ENCODE peak calls at places on chromosomes 6 and 20, in four cellular contexts. One of them, this sample, is unnamed.

GRCh38 chr6:169854083-169854725 is 102.8 kb downstream of the ERMARD start:
- DNase-seq in fibroblast of mammary gland: no peak
- DNase-seq in PC-9: no peak
- DNase-seq in GM23338: no peak
- DNase-seq in this sample: no peak

GRCh38 chr20:62624325-62624690 is 18.0 kb upstream of the SLCO4A1 start:
- DNase-seq in fibroblast of mammary gland: no peak
- DNase-seq in PC-9: no peak
- DNase-seq in GM23338: peak; percentile 20
- DNase-seq in this sample: no peak

GRCh38 chr20:36336838-36337478 is 30.8 kb downstream of the DLGAP4 start:
- DNase-seq in fibroblast of mammary gland: no peak
- DNase-seq in PC-9: no peak
- DNase-seq in GM23338: no peak
- DNase-seq in this sample: no peak

GRCh38 chr20:38073307-38074010 is 39.9 kb downstream of the RPRD1B start:
- DNase-seq in fibroblast of mammary gland: peak; percentile 98
- DNase-seq in PC-9: peak; percentile 80
- DNase-seq in GM23338: peak; percentile 86
- DNase-seq in this sample: no peak

GRCh38 chr6:79570129-79570801 is 33.0 kb upstream of the LCA5 start:
- DNase-seq in fibroblast of mammary gland: peak; percentile 49
- DNase-seq in PC-9: peak; percentile 95
- DNase-seq in GM23338: peak; percentile 92
- DNase-seq in this sample: no peak

GRCh38 chr20:59560588-59561227 is 43.6 kb upstream of the PHACTR3 start:
- DNase-seq in fibroblast of mammary gland: peak; percentile 23
- DNase-seq in PC-9: no peak
- DNase-seq in GM23338: peak; percentile 73
- DNase-seq in this sample: no peak

GRCh38 chr6:142899101-142899760 is 45.7 kb downstream of the HIVEP2 start:
- DNase-seq in fibroblast of mammary gland: peak; percentile 69
- DNase-seq in PC-9: no peak
- DNase-seq in GM23338: no peak
- DNase-seq in this sample: no peak

GRCh38 chr6:149862901-149863595 is 1.1 kb downstream of the LRP11 start:
- DNase-seq in fibroblast of mammary gland: peak; percentile 50
- DNase-seq in PC-9: peak; percentile 89
- DNase-seq in GM23338: peak; percentile 71
- DNase-seq in this sample: peak; percentile 83

GRCh38 chr6:134932121-134932520 is 17.8 kb downstream of the ALDH8A1 start:
- DNase-seq in fibroblast of mammary gland: no peak
- DNase-seq in PC-9: no peak
- DNase-seq in GM23338: no peak
- DNase-seq in this sample: no peak

GRCh38 chr20:17655286-17655651 is 26.8 kb downstream of the RRBP1 start:
- DNase-seq in fibroblast of mammary gland: no peak
- DNase-seq in PC-9: no peak
- DNase-seq in GM23338: peak; percentile 50
- DNase-seq in this sample: no peak

GRCh38 chr6:4210619-4211419 is 75.4 kb upstream of the ECI2 start:
- DNase-seq in fibroblast of mammary gland: peak; percentile 67
- DNase-seq in PC-9: no peak
- DNase-seq in GM23338: peak; percentile 86
- DNase-seq in this sample: peak; percentile 13

GRCh38 chr6:83958250-83958685 is 75.3 kb upstream of the MRAP2 start:
- DNase-seq in fibroblast of mammary gland: peak; percentile 6
- DNase-seq in PC-9: no peak
- DNase-seq in GM23338: no peak
- DNase-seq in this sample: no peak

GRCh38 chr6:100568255-100568654 is 103.5 kb upstream of the SIM1 start:
- DNase-seq in fibroblast of mammary gland: no peak
- DNase-seq in PC-9: no peak
- DNase-seq in GM23338: no peak
- DNase-seq in this sample: no peak

GRCh38 chr6:81938014-81938761 is 185.7 kb upstream of the TENT5A start:
- DNase-seq in fibroblast of mammary gland: peak; percentile 98
- DNase-seq in PC-9: peak; percentile 91
- DNase-seq in GM23338: no peak
- DNase-seq in this sample: no peak

GRCh38 chr20:59253325-59253724 is 47.1 kb upstream of the EDN3 start:
- DNase-seq in fibroblast of mammary gland: no peak
- DNase-seq in PC-9: no peak
- DNase-seq in GM23338: no peak
- DNase-seq in this sample: no peak

GRCh38 chr6:111551521-111552231 is 54.0 kb downstream of the TRAF3IP2 start:
- DNase-seq in fibroblast of mammary gland: no peak
- DNase-seq in PC-9: peak; percentile 69
- DNase-seq in GM23338: no peak
- DNase-seq in this sample: peak; percentile 97
- H3K4me3 ChIP-seq in fibroblast of mammary gland: no peak overlapping the region
- H3K4me3 ChIP-seq in PC-9: no peak overlapping the region
- H3K4me3 ChIP-seq in GM23338: peak overlapping the region; percentile 31
- H3K4me3 ChIP-seq in this sample: peak overlapping the region; percentile 23

DNA sequence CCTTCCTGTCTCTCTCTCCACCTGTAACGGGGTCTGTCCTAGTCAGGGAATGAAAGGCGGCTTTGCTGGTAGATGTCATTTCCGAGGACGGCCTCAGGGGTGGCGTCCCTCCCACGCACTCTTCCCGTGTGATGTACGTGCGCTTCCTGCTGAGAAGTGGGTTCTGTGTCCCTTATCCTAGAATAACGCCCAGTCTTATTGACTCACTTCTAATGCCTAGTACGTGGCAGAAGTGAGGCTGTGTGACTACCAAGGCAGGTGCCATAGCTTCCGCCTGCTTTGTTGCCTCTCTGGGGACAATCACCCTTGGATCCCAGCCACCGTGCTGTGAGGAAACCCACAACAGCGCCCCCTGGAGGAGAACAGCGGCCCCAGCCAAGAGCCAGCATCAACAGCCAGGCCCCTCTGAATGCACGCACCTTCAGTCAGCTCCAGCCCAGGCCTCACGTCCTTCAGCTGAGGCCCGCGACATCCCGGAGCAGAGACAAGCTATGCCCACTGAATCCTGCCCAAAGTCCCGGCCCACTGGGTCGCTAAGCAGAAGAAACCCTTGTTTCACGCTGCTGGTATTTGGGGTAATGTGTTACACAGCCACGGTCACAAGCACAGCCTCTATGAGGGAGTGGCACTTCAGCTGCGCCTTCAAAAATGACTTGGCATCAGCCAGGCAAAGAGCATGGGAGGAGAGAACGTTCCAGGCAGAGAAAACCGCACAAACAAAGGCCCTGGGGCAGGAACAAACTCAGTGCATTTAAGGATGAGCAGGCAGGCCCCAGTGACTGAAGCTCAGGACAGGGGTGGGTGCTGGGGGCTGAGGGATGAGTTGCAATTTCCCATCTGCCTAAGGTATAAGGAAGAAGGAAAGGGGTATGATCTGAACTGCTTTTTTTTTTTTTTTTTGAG is 224.2 kb downstream of the NFATC2 start:
- DNase-seq in fibroblast of mammary gland: peak; percentile 34
- DNase-seq in PC-9: no peak
- DNase-seq in GM23338: peak; percentile 93
- DNase-seq in this sample: no peak
- TF ChIP-seq CTCF in fibroblast of mammary gland: peak; percentile 53
- TF ChIP-seq CTCF in PC-9: peak; percentile 75
- TF ChIP-seq CTCF in GM23338: peak; percentile 96
- TF ChIP-seq CTCF in this sample: peak; percentile 61

GRCh38 chr6:54846243-54846856 is at the start of gene FAM83B:
- DNase-seq in fibroblast of mammary gland: no peak
- DNase-seq in PC-9: peak; percentile 54
- DNase-seq in GM23338: peak; percentile 82
- DNase-seq in this sample: no peak
- H3K4me3 ChIP-seq in fibroblast of mammary gland: peak within 1 kb of the TSS; percentile 30
- H3K4me3 ChIP-seq in PC-9: peak within 1 kb of the TSS; percentile 73
- H3K4me3 ChIP-seq in GM23338: peak within 1 kb of the TSS; percentile 90
- H3K4me3 ChIP-seq in this sample: no peak within 1 kb of the TSS

GRCh38 chr20:40811660-40812414 is 122.8 kb upstream of the MAFB start:
- DNase-seq in fibroblast of mammary gland: no peak
- DNase-seq in PC-9: no peak
- DNase-seq in GM23338: peak; percentile 27
- DNase-seq in this sample: no peak
- TF ChIP-seq CTCF in fibroblast of mammary gland: no peak
- TF ChIP-seq CTCF in PC-9: peak; percentile 17
- TF ChIP-seq CTCF in GM23338: peak; percentile 48
- TF ChIP-seq CTCF in this sample: no peak

DNA sequence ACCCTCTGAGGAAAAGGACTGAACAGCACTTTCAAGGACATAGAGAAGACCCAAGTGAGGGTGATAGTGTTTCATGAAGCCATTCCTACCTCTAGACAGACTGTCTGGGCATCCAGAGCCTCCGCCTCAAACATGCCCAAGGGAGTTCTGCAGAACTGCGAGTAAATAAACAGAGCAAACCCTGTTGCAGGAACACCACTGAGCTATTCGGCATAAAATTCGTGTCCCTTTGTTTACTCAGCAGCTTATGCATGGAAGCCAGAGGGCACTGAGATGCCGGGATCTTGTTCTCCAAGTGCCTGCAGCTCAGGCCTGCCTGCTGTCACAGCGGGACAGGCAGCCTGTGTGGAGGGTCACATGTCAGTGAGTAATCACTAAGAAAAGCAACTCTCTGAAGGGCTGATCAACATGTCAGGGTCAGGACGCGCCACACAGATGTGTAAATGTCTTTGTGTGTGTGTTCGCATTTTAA is 164.9 kb upstream of the HEY2 start:
- DNase-seq in fibroblast of mammary gland: no peak
- DNase-seq in PC-9: no peak
- DNase-seq in GM23338: peak; percentile 77
- DNase-seq in this sample: peak; percentile 18
- H3K4me3 ChIP-seq in fibroblast of mammary gland: no peak overlapping the region
- H3K4me3 ChIP-seq in PC-9: no peak overlapping the region
- H3K4me3 ChIP-seq in GM23338: no peak overlapping the region
- H3K4me3 ChIP-seq in this sample: no peak overlapping the region

GRCh38 chr6:127547215-127547614 is 28.1 kb upstream of the MTCL3 start:
- DNase-seq in fibroblast of mammary gland: peak; percentile 18
- DNase-seq in PC-9: no peak
- DNase-seq in GM23338: peak; percentile 47
- DNase-seq in this sample: no peak
- TF ChIP-seq CTCF in fibroblast of mammary gland: peak; percentile 37
- TF ChIP-seq CTCF in PC-9: no peak
- TF ChIP-seq CTCF in GM23338: peak; percentile 72
- TF ChIP-seq CTCF in this sample: peak; percentile 25

GRCh38 chr20:10033905-10034304 is 882 bp upstream of the ANKEF1 start:
- DNase-seq in fibroblast of mammary gland: no peak
- DNase-seq in PC-9: no peak
- DNase-seq in GM23338: no peak
- DNase-seq in this sample: no peak
- H3K4me3 ChIP-seq in fibroblast of mammary gland: no peak overlapping the region
- H3K4me3 ChIP-seq in PC-9: no peak overlapping the region
- H3K4me3 ChIP-seq in GM23338: no peak overlapping the region
- H3K4me3 ChIP-seq in this sample: no peak overlapping the region

This sample was measured in LNCaP clone FGC.